ENCODE peak calls at places on chromosomes 2 and 18, in six cellular contexts. X, L, E, U, Z and J are unnamed samples.

GRCh38 chr2:129301431-129301913 is 678.0 kb upstream of the RAB6C start:
- DNase-seq in X (peak), L (no peak), E (no peak), U (no peak), Z (no peak), J (no peak)

GRCh38 chr2:209496586-209496982 is 72.7 kb downstream of the MAP2 start:
- DNase-seq in X (peak), L (peak), E (no peak), U (no peak), Z (no peak), J (no peak)

GRCh38 chr2:16126969-16127940 is 186.9 kb downstream of the MYCN start:
- DNase-seq in X (no peak), L (no peak), E (no peak), U (no peak), Z (no peak), J (no peak)

GRCh38 chr2:51995293-51995692 is 963.4 kb upstream of the NRXN1 start:
- DNase-seq in X (peak), L (peak), E (no peak), U (no peak), Z (no peak), J (no peak)

GRCh38 chr2:169590804-169591203 is 6.7 kb downstream of the PPIG start:
- DNase-seq in X (no peak), L (no peak), E (no peak), U (no peak), Z (no peak), J (no peak)

GRCh38 chr18:2571200-2572143 is at the start of the genes METTL4 and NDC80:
- DNase-seq in X (peak), L (peak), E (peak), U (peak), Z (peak), J (peak)

GRCh38 chr2:220469201-220469600 is 841.8 kb downstream of the SLC4A3 start:
- DNase-seq in X (peak), L (peak), E (no peak), U (no peak), Z (no peak), J (no peak)

GRCh38 chr18:24491882-24492281 is 31.4 kb downstream of the HRH4 start:
- DNase-seq in X (no peak), L (no peak), E (no peak), U (peak), Z (no peak), J (no peak)

GRCh38 chr2:111122631-111123421 is 2.1 kb downstream of the BCL2L11 start:
- DNase-seq in X (peak), L (peak), E (no peak), U (peak), Z (peak), J (peak)

GRCh38 chr2:10963155-10963554 is 51.4 kb downstream of the KCNF1 start:
- DNase-seq in X (peak), L (no peak), E (no peak), U (no peak), Z (no peak), J (no peak)

GRCh38 chr2:150663143-150663542 is 175.7 kb upstream of the RND3 start:
- DNase-seq in X (peak), L (peak), E (peak), U (no peak), Z (no peak), J (no peak)

GRCh38 chr2:98608962-98609604 is 694 bp downstream of the UNC50 start:
- DNase-seq in X (peak), L (peak), E (no peak), U (peak), Z (peak), J (peak)

GRCh38 chr2:25066455-25066854 is 24.6 kb downstream of the EFR3B start:
- DNase-seq in X (no peak), L (no peak), E (no peak), U (no peak), Z (no peak), J (no peak)

GRCh38 chr18:44725300-44726096 is 44.8 kb downstream of the SETBP1 start:
- DNase-seq in X (peak), L (peak), E (no peak), U (peak), Z (no peak), J (no peak)

GRCh38 chr2:161552015-161552414 is 72.2 kb upstream of the SLC4A10 start:
- DNase-seq in X (peak), L (no peak), E (no peak), U (no peak), Z (no peak), J (no peak)

GRCh38 chr2:217434183-217434620 is 568.6 kb downstream of the TNS1 start:
- DNase-seq in X (peak), L (peak), E (peak), U (peak), Z (peak), J (peak)

GRCh38 chr2:20448246-20449046 is 1.6 kb downstream of the RHOB start:
- DNase-seq in X (peak), L (no peak), E (no peak), U (no peak), Z (peak), J (no peak)

GRCh38 chr2:235665656-235666239 is 171.9 kb downstream of the AGAP1 start:
- DNase-seq in X (peak), L (peak), E (no peak), U (no peak), Z (peak), J (peak)

GRCh38 chr2:142973160-142973821 is 95.8 kb downstream of the KYNU start:
- DNase-seq in X (peak), L (no peak), E (no peak), U (no peak), Z (peak), J (no peak)

GRCh38 chr2:232522855-232523681 is 2.9 kb downstream of the PRSS56 start:
- DNase-seq in X (no peak), L (no peak), E (no peak), U (no peak), Z (no peak), J (no peak)

GRCh38 chr2:54122939-54123338 is 7.5 kb downstream of the ACYP2 start:
- DNase-seq in X (peak), L (peak), E (peak), U (no peak), Z (no peak), J (no peak)

GRCh38 chr2:221289389-221289788 is 282.7 kb downstream of the EPHA4 start:
- DNase-seq in X (peak), L (no peak), E (no peak), U (peak), Z (peak), J (no peak)

GRCh38 chr18:32148185-32148870 is 41.5 kb upstream of the MEP1B start:
- DNase-seq in X (no peak), L (no peak), E (no peak), U (no peak), Z (no peak), J (no peak)

GRCh38 chr2:129565710-129566109 is 413.8 kb upstream of the RAB6C start:
- DNase-seq in X (no peak), L (no peak), E (no peak), U (no peak), Z (no peak), J (peak)

GRCh38 chr18:658947-659533 is 1.6 kb downstream of the TYMS start:
- DNase-seq in X (no peak), L (no peak), E (no peak), U (no peak), Z (no peak), J (no peak)

GRCh38 chr2:111161971-111162370 is 41.3 kb downstream of the BCL2L11 start:
- DNase-seq in X (no peak), L (no peak), E (no peak), U (no peak), Z (no peak), J (no peak)

GRCh38 chr2:65281626-65282351 is 54.2 kb downstream of the ACTR2 start:
- DNase-seq in X (no peak), L (no peak), E (no peak), U (no peak), Z (peak), J (peak)

GRCh38 chr18:49285627-49286026 is 174.8 kb downstream of the DYM start:
- DNase-seq in X (no peak), L (no peak), E (no peak), U (no peak), Z (no peak), J (no peak)

GRCh38 chr18:30457156-30457555 is 585.4 kb downstream of the DSC3 start:
- DNase-seq in X (no peak), L (peak), E (peak), U (no peak), Z (no peak), J (no peak)

GRCh38 chr2:171655584-171655983 is 31.7 kb upstream of the DYNC1I2 start:
- DNase-seq in X (no peak), L (no peak), E (no peak), U (peak), Z (no peak), J (no peak)

GRCh38 chr2:225009768-225010167 is 32.5 kb downstream of the DOCK10 start:
- DNase-seq in X (peak), L (peak), E (no peak), U (no peak), Z (peak), J (peak)

GRCh38 chr18:8730080-8730827 is 24.9 kb downstream of the MTCL1 start:
- DNase-seq in X (no peak), L (peak), E (peak), U (no peak), Z (no peak), J (no peak)
- TF ChIP-seq EZH2phosphoT487 in X (no peak), L (no peak), E (no peak), U (no peak), Z (no peak), J (no peak)

DNA sequence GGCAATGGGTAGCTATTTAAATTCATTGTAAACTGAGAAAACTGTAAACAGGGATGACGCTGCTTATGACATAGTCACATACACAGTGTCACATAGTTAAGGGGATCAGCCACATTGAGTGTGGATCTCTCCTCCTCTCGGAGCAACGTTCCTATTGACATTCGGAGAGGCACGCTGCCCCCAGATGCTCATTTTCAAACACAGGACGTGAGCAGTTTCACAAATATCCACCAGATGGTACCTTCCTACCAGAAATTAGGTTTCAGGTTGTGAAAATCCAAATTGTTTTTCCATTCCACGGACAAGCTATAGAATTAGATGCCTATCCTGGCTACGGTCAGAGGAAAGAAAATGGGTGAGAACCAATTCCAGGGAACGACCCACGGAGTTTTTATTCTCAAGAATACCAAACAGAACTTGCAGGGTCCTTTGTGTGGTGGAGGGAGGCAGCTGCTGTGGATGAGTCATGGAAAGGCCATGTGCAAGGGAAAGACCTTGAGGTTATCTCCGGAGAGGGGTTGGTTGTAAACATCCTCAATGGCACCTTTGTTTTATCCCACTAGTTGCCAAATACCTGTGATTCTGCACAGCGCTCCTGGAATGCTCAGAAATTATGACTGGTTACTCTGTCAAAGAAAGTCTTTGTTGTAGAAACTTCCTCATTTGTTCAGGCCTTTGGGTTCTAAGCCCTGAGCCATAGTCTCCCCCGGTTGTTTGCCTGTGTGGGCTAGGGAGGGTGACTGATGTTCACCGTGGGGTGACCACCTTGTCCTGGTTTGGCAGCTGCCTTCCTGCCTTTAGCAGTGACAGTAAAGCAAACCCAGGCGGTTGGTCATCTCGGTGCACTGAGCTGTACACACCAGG is 88.0 kb downstream of the ACTR3 start:
- DNase-seq in X (peak), L (peak), E (peak), U (no peak), Z (peak), J (peak)
- TF ChIP-seq EZH2phosphoT487 in X (no peak), L (no peak), E (no peak), U (no peak), Z (no peak), J (no peak)

GRCh38 chr18:13598591-13598990 is 127.8 kb downstream of the FAM210A start:
- DNase-seq in X (no peak), L (no peak), E (no peak), U (no peak), Z (no peak), J (no peak)

GRCh38 chr18:13597068-13597467 is 129.3 kb downstream of the FAM210A start:
- DNase-seq in X (no peak), L (no peak), E (no peak), U (peak), Z (no peak), J (peak)
- TF ChIP-seq EZH2phosphoT487 in X (no peak), L (no peak), E (no peak), U (no peak), Z (no peak), J (no peak)

GRCh38 chr18:6624271-6624670 is 105.2 kb upstream of the ARHGAP28 start:
- DNase-seq in X (peak), L (peak), E (no peak), U (no peak), Z (no peak), J (no peak)
- TF ChIP-seq EZH2phosphoT487 in X (no peak), L (no peak), E (no peak), U (no peak), Z (no peak), J (no peak)

GRCh38 chr2:101272045-101272784 is 19.5 kb downstream of the CNOT11 start:
- DNase-seq in X (no peak), L (no peak), E (no peak), U (no peak), Z (no peak), J (no peak)
- TF ChIP-seq EZH2phosphoT487 in X (no peak), L (no peak), E (no peak), U (no peak), Z (no peak), J (no peak)

GRCh38 chr18:78762753-78763152 is 216.9 kb upstream of the SALL3 start:
- DNase-seq in X (no peak), L (no peak), E (no peak), U (no peak), Z (no peak), J (no peak)
- TF ChIP-seq EZH2phosphoT487 in X (no peak), L (no peak), E (no peak), U (no peak), Z (no peak), J (no peak)

GRCh38 chr18:54232485-54233227 is 8.2 kb upstream of the MBD2 start:
- DNase-seq in X (no peak), L (no peak), E (no peak), U (no peak), Z (peak), J (peak)

GRCh38 chr18:54233761-54234160 is 9.3 kb upstream of the MBD2 start:
- DNase-seq in X (no peak), L (no peak), E (no peak), U (no peak), Z (no peak), J (no peak)

GRCh38 chr18:54233228-54233625 is 8.8 kb upstream of the MBD2 start:
- DNase-seq in X (no peak), L (no peak), E (no peak), U (no peak), Z (no peak), J (no peak)

GRCh38 chr18:54228364-54228763 is 3.9 kb upstream of the MBD2 start:
- DNase-seq in X (no peak), L (no peak), E (no peak), U (no peak), Z (no peak), J (no peak)

GRCh38 chr18:54229660-54230059 is 5.2 kb upstream of the MBD2 start:
- DNase-seq in X (no peak), L (no peak), E (no peak), U (no peak), Z (no peak), J (no peak)
- TF ChIP-seq EZH2phosphoT487 in X (no peak), L (no peak), E (no peak), U (no peak), Z (no peak), J (no peak)